ENCODE peak calls at places on chromosomes 7 and 10, in eight cellular contexts. Z is tibial nerve; P is naive thymus-derived CD4-positive, alpha-beta T cell; U is mesendoderm; A is PC-3; F is colonic mucosa; Q is psoas muscle; V is heart left ventricle. E is an unnamed sample.

GRCh38 chr10:14072541-14072940 is 258.2 kb downstream of the FRMD4A start:
- DNase-seq in Q (no peak), F (no peak), V (no peak), A (peak; percentile 11), Z (no peak), P (no peak), U (no peak), E (no peak)

GRCh38 chr7:44977304-44977858 is 1.4 kb downstream of the MYO1G start:
- DNase-seq in V (no peak), F (no peak), Z (no peak), U (no peak), A (no peak), P (peak; percentile 78), Q (no peak), E (no peak)

GRCh38 chr7:128053023-128053422 is 21.8 kb upstream of the LRRC4 start:
- DNase-seq in A (peak; percentile 25), Q (no peak), P (no peak), F (no peak), U (no peak), Z (no peak), V (no peak), E (no peak)

GRCh38 chr10:92857904-92858514 is 9.7 kb downstream of the EXOC6 start:
- DNase-seq in A (no peak), U (no peak), Z (no peak), P (no peak), Q (no peak), V (no peak), F (no peak), E (no peak)

GRCh38 chr10:79488303-79488702 is 24.0 kb upstream of the EIF5AL1 start:
- DNase-seq in F (peak; percentile 49), Z (peak; percentile 77), A (peak; percentile 100), P (no peak), V (peak; percentile 74), Q (peak; percentile 77), U (peak; percentile 86), E (peak; percentile 36)

GRCh38 chr10:79025113-79025832 is 43.5 kb upstream of the ZMIZ1 start:
- DNase-seq in V (peak; percentile 56), A (no peak), Z (no peak), P (no peak), Q (peak; percentile 18), U (no peak), F (no peak), E (no peak)

GRCh38 chr7:150524018-150524417 is 9.3 kb downstream of the GIMAP7 start:
- DNase-seq in Q (no peak), V (no peak), F (no peak), P (no peak), Z (no peak), A (no peak), U (no peak), E (no peak)

GRCh38 chr10:6537704-6538103 is 42.4 kb downstream of the PRKCQ start:
- DNase-seq in A (no peak), F (no peak), P (no peak), Q (no peak), U (no peak), V (no peak), Z (peak; percentile 23), E (no peak)

GRCh38 chr7:80412842-80413241 is 99.0 kb downstream of the GNAT3 start:
- DNase-seq in Z (no peak), P (no peak), A (peak; percentile 70), U (no peak), Q (no peak), F (no peak), V (no peak), E (no peak)

GRCh38 chr10:77520290-77520689 is 117.3 kb downstream of the KCNMA1 start:
- DNase-seq in Z (no peak), U (no peak), P (no peak), A (no peak), Q (no peak), V (no peak), F (no peak), E (no peak)

GRCh38 chr7:131197920-131198610 is 129.6 kb upstream of the MKLN1 start:
- DNase-seq in A (peak; percentile 77), V (no peak), Z (no peak), P (no peak), F (no peak), Q (no peak), U (no peak), E (no peak)

GRCh38 chr10:35308809-35309208 is 27.5 kb upstream of the CCNY start:
- DNase-seq in Z (no peak), Q (no peak), U (no peak), F (no peak), P (no peak), A (no peak), V (no peak), E (no peak)

GRCh38 chr7:27453702-27454405 is 208.8 kb downstream of the HIBADH start:
- DNase-seq in P (no peak), A (no peak), F (no peak), U (peak; percentile 44), Z (no peak), Q (no peak), V (no peak), E (no peak)

GRCh38 chr10:99450624-99451498 is 20.4 kb upstream of the GOT1 start:
- DNase-seq in Q (no peak), Z (no peak), F (no peak), A (no peak), U (no peak), V (no peak), P (no peak), E (no peak)

GRCh38 chr10:86653987-86654386 is 360 bp upstream of the OPN4 start:
- DNase-seq in Z (no peak), V (no peak), P (no peak), F (no peak), A (no peak), U (no peak), Q (no peak), E (no peak)

GRCh38 chr7:148142660-148143248 is 447.8 kb upstream of the C7orf33 start:
- DNase-seq in Z (peak; percentile 51), U (peak; percentile 69), A (peak; percentile 72), Q (no peak), P (no peak), V (no peak), F (peak; percentile 40), E (no peak)

GRCh38 chr7:100753750-100754149 is 20.4 kb downstream of the ZAN start:
- DNase-seq in P (no peak), Q (no peak), U (no peak), A (no peak), F (no peak), V (no peak), Z (no peak), E (no peak)

GRCh38 chr7:18552311-18552916 is 56.9 kb downstream of the HDAC9 start:
- DNase-seq in A (peak; percentile 20), Z (no peak), P (no peak), V (no peak), U (no peak), F (no peak), Q (no peak), E (no peak)

GRCh38 chr7:33590902-33591301 is 314.4 kb upstream of the BMPER start:
- DNase-seq in Q (no peak), V (no peak), Z (no peak), F (no peak), P (no peak), U (no peak), A (peak; percentile 93), E (no peak)

GRCh38 chr7:147400221-147400689 is 1190.3 kb upstream of the C7orf33 start:
- DNase-seq in U (no peak), P (no peak), Q (no peak), A (no peak), F (no peak), Z (no peak), V (no peak), E (no peak)

GRCh38 chr7:47582748-47583740 is 1.1 kb upstream of the TNS3 start:
- DNase-seq in U (no peak), V (no peak), F (no peak), P (no peak), A (no peak), Q (peak; percentile 39), Z (no peak), E (no peak)
- H3K27ac ChIP-seq in U (no peak overlapping the region), V (peak overlapping the region; percentile 29), F (no peak overlapping the region), P (no peak overlapping the region), A (no peak overlapping the region), Q (peak overlapping the region; percentile 2), Z (peak overlapping the region; percentile 91), E (peak overlapping the region; percentile 24)

GRCh38 chr10:11853468-11853867 is 30.3 kb downstream of the PROSER2 start:
- DNase-seq in Q (no peak), V (no peak), F (no peak), U (no peak), P (no peak), A (no peak), Z (no peak), E (no peak)
- H3K4me3 ChIP-seq in Q (no peak overlapping the region), V (no peak overlapping the region), F (no peak overlapping the region), U (no peak overlapping the region), P (no peak overlapping the region), A (no peak overlapping the region), Z (no peak overlapping the region), E (no peak overlapping the region)

DNA sequence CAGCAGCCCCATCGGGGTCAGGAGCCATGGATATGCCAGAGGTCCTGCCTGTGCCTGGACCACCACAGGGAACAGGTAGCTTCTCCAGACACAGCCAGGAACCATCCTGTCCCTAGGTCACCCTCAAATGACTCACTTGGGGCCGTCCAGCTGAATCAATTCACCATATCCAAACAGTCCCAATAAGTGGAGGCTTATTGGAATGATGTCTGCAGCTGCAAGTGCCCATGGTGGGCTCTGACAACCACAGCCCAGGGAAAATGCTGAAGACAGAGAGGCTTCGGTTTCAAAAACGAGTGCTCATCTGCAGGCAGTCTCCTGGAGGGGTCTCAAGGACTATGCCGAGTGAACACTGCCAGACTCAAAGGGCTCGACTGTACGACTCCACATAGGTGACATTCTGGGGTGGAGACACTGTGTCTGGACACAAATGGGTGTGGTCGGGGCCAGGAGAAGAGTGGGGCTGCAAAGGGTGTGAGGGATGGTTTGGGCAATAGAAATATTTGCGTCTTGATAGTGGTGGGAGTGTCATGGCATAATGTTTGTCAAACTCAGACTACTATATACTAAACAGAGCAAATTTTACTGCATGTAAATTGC is 204.8 kb downstream of the TNS3 start:
- DNase-seq in Q (no peak), Z (no peak), U (no peak), P (no peak), F (no peak), A (no peak), V (no peak), E (peak; percentile 23)
- H3K4me1 ChIP-seq in Q (peaks cover 50% of the 10 kb centered on the region), Z (no peaks in the 10 kb centered on the region), U (peaks cover 9% of the 10 kb centered on the region), P (no peaks in the 10 kb centered on the region), F (peaks cover 8% of the 10 kb centered on the region), A (peaks cover 47% of the 10 kb centered on the region), V (no peaks in the 10 kb centered on the region), E (peaks cover 67% of the 10 kb centered on the region)

GRCh38 chr10:88216976-88217375 is 353.6 kb downstream of the PTEN start:
- DNase-seq in U (peak; percentile 57), A (no peak), F (peak; percentile 47), P (no peak), V (no peak), Z (no peak), Q (no peak), E (no peak)

GRCh38 chr10:88219753-88220152 is 356.3 kb downstream of the PTEN start:
- DNase-seq in Z (no peak), A (no peak), V (no peak), F (no peak), Q (no peak), U (no peak), P (no peak), E (no peak)

GRCh38 chr10:88222878-88223277 is 359.5 kb downstream of the PTEN start:
- DNase-seq in P (no peak), U (no peak), F (no peak), Q (no peak), A (no peak), V (no peak), Z (no peak), E (no peak)

GRCh38 chr10:88221616-88222015 is 358.2 kb downstream of the PTEN start:
- DNase-seq in U (no peak), Z (no peak), F (no peak), V (no peak), Q (no peak), A (no peak), P (no peak), E (no peak)

GRCh38 chr10:88218362-88218761 is 354.9 kb downstream of the PTEN start:
- DNase-seq in Z (no peak), V (no peak), A (no peak), U (no peak), P (no peak), Q (no peak), F (no peak), E (no peak)
- H3K27ac ChIP-seq in Z (no peak overlapping the region), V (no peak overlapping the region), A (no peak overlapping the region), U (no peak overlapping the region), P (no peak overlapping the region), Q (no peak overlapping the region), F (no peak overlapping the region), E (no peak overlapping the region)